ENCODE peak calls at places on chromosome 21, in six cellular contexts. H is bronchial epithelial cell, O is PC-3, R is suprapubic skin, E is A549, G is AG04450. P is an unnamed sample.

GRCh38 chr21:38661296-38662223 is 144.2 kb upstream of the ETS2 start:
- DNase-seq in G (peak), R (no peak), O (no peak), H (no peak), E (no peak), P (no peak)

GRCh38 chr21:26659181-26659580 is 86.1 kb upstream of the CYYR1 start:
- DNase-seq in H (peak), R (no peak), O (no peak), E (no peak), G (no peak), P (no peak)

GRCh38 chr21:38505654-38506523 is 7.6 kb upstream of the ERG start:
- DNase-seq in O (peak), G (peak), R (no peak), E (peak), H (peak), P (no peak)

GRCh38 chr21:25639922-25640670 is 1.0 kb downstream of the JAM2 start:
- DNase-seq in E (no peak), H (no peak), R (peak), O (no peak), G (no peak), P (peak)

GRCh38 chr21:35737899-35738341 is 322.4 kb downstream of the SETD4 start:
- DNase-seq in R (no peak), H (no peak), E (no peak), O (no peak), G (no peak), P (no peak)

GRCh38 chr21:39097335-39097861 is 85.9 kb downstream of the PSMG1 start:
- DNase-seq in R (no peak), G (no peak), E (no peak), H (no peak), O (no peak), P (no peak)

GRCh38 chr21:21163904-21164303 is 165.7 kb downstream of the NCAM2 start:
- DNase-seq in R (no peak), G (peak), E (peak), H (peak), O (peak), P (peak)

GRCh38 chr21:16046625-16047340 is 317.0 kb downstream of the USP25 start:
- DNase-seq in G (no peak), H (peak), E (peak), R (no peak), O (peak), P (no peak)

GRCh38 chr21:34836103-34836932 is 167.5 kb downstream of the CLIC6 start:
- DNase-seq in E (peak), H (peak), O (peak), G (peak), R (peak), P (no peak)

GRCh38 chr21:30434033-30434631 is 4.1 kb downstream of the KRTAP13-4 start:
- DNase-seq in H (peak), G (no peak), O (peak), E (no peak), R (no peak), P (no peak)

GRCh38 chr21:33205476-33205875 is 24.3 kb upstream of the IFNAR2 start:
- DNase-seq in O (no peak), G (no peak), H (no peak), E (no peak), R (no peak), P (no peak)

GRCh38 chr21:15754640-15755039 is 24.9 kb downstream of the USP25 start:
- DNase-seq in H (peak), O (peak), R (no peak), E (no peak), G (no peak), P (no peak)

GRCh38 chr21:22710725-22711124 is 1712.5 kb downstream of the NCAM2 start:
- DNase-seq in R (no peak), G (no peak), O (no peak), H (no peak), E (no peak), P (no peak)

GRCh38 chr21:34813266-34813886 is 144.6 kb downstream of the CLIC6 start:
- DNase-seq in R (no peak), G (peak), H (peak), O (peak), E (no peak), P (no peak)

GRCh38 chr21:39189857-39190604 is 6.8 kb upstream of the PSMG1 start:
- DNase-seq in R (no peak), H (peak), O (no peak), E (no peak), G (no peak), P (no peak)

GRCh38 chr21:35265170-35265877 is 216.2 kb upstream of the RUNX1 start:
- DNase-seq in G (no peak), O (peak), H (peak), R (no peak), E (peak), P (no peak)

GRCh38 chr21:26966978-26967913 is at the start of gene ADAMTS5:
- DNase-seq in R (peak), E (no peak), H (peak), G (no peak), O (peak), P (no peak)

GRCh38 chr21:27346041-27346448 is 379.2 kb upstream of the ADAMTS5 start:
- DNase-seq in R (no peak), O (peak), E (no peak), H (peak), G (no peak), P (no peak)

DNA sequence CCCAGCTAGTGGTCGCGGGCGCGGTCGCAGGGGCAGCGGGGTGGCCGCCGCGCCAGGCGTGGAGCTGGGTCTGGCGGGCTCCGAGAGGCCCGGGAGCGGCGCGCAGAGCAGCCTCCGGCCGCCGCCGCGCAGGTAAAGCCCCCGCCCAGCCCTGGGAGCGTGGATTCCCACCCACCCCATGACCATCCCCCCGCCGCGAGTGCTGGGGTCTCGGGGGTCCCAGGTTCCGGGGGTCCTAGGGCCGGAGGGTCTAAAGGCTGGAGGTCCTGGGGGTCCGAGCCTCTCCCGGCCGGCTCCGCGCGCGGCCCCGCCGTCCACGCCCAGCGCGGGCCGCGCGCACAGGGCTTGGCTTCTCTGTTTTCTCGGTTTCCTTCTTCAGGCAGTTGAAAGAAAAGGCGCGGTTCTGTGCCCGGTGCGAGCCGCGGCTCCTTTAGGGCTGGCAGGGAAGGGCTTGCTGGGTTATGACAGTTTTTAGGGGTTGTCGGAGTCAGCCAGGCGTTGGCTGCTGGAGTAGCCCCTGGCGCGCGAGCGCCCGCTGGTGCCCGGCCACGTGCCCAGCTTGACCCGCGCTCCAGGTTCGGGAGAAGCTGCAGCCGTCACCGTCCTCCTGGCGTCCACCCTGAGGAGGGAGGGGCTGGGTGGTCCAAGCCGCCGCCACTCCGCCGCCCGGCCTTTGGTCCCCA is 355 bp downstream of the LRRC3 start:
- DNase-seq in O (peak), E (peak), H (no peak), G (no peak), R (no peak), P (no peak)
- TF ChIP-seq CTCF in O (peak), E (peak), H (peak), G (no peak), R (no peak), P (no peak)

GRCh38 chr21:41659791-41660560 is 106.9 kb downstream of the RIPK4 start:
- DNase-seq in H (no peak), R (peak), O (peak), G (no peak), E (no peak), P (no peak)

GRCh38 chr21:41662761-41663160 is 104.1 kb downstream of the RIPK4 start:
- DNase-seq in R (peak), G (no peak), E (no peak), H (no peak), O (no peak), P (no peak)

GRCh38 chr21:41658321-41658720 is 108.5 kb downstream of the RIPK4 start:
- DNase-seq in E (no peak), O (no peak), H (no peak), G (no peak), R (peak), P (no peak)

GRCh38 chr21:41662161-41662560 is 104.7 kb downstream of the RIPK4 start:
- DNase-seq in G (no peak), H (no peak), R (no peak), E (no peak), O (no peak), P (no peak)

DNA sequence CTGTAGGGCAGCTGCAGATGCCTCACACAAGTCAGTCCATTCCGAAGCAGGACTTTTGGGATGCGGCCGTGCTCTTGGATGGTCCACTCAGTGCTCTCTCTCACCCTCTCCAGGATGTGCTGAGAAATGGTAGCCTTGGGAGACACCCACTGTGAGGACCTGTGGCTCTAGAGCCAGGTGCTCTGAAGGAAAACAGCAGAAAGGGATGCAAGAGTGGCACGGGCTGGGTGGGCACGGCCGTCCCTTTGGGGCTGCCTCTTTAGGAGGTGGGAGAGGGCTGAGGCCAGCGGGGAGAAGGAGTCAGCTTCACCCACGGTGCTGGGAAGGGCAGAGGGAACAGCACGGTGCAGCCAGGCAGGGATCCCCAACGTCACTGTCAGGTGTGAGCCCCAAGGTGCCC is 106.1 kb downstream of the RIPK4 start:
- DNase-seq in R (peak), E (no peak), O (no peak), H (no peak), G (no peak), P (no peak)
- TF ChIP-seq CTCF in R (no peak), E (no peak), O (no peak), H (no peak), G (no peak), P (no peak)

GRCh38 chr21:32056791-32057190 is 184.0 kb downstream of the HUNK start:
- DNase-seq in E (no peak), H (no peak), O (no peak), G (no peak), R (no peak), P (no peak)
- TF ChIP-seq CTCF in E (no peak), H (no peak), O (no peak), G (no peak), R (no peak), P (no peak)

DNA sequence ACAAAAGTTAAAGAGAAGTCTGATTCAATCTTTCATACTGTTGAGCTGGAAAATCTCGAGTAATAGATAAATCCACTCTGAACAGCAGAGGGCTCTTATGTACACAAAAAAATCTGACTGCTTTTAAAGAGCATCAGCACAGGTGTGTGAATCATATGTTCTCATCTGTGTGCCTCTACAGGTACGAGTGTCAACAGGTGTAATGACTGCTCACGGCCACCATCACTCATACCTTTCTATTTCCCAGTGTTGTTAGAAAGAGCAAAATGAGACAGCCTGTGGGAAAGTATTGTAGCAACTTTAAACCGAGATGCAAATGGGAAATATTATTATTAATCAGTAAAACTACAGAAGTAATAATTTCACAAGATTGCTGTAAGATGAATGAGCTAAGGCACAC is 49.0 kb upstream of the SCAF4 start:
- DNase-seq in R (no peak), O (peak), H (peak), G (no peak), E (no peak), P (no peak)
- TF ChIP-seq CTCF in R (peak), O (peak), H (peak), G (no peak), E (peak), P (no peak)

DNA sequence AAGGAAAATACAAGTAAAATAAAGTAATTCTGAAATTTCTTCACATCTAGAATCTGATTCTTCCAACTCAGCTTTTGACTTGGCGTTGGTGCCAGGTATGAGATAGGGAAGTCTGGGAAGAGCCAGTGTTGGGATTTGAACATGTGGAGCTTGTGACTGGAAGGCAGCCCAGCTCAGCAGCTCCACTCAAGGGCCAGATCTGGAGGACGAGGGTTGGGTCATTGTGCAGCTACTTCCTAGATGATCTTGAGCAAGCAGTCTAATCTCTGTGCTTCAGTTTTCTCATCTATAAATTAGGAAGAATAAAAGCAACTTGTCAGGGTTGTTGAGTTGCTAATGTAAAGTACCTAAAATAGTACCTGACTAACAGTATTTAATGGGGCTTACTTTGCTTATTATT is 5.0 kb downstream of the ADARB1 start:
- DNase-seq in R (no peak), E (no peak), O (no peak), G (no peak), H (no peak), P (no peak)
- TF ChIP-seq CTCF in R (no peak), E (no peak), O (no peak), G (no peak), H (no peak), P (no peak)

GRCh38 chr21:37166733-37167132 is 93.7 kb downstream of the TTC3 start:
- DNase-seq in H (peak), R (no peak), G (no peak), O (peak), E (no peak), P (no peak)
- TF ChIP-seq CTCF in H (peak), R (no peak), G (no peak), O (peak), E (peak), P (no peak)

DNA sequence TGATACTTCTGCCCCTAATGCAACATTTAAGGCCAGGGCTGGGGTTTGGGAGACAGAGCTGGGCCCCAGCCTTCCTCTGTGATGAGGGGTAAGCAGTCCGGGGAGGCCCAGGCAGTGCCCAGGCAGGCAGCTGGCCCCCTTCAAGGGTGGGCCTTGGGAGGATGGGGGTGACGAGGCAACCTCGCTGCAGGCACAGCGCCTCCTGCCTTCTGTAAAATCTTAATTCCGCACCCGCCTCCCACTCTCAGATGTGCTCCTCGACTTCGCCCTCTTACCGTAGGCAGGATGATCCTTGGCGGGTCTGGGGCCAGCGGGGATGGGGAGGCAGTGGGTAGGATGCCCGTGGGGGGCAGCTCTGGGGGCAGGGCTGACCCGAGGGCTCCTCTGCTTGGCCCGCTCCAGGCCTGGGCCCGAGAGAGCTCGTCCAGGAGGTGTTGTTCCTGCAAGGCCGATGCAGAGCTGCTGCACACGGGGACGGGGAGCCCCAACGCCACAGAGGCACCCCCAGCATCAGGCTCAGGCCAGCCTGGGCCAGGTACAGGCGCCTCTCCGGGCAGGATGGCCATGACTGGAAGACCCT is 9.1 kb downstream of the C21orf58 start:
- DNase-seq in O (no peak), H (no peak), G (no peak), R (no peak), E (no peak), P (no peak)
- TF ChIP-seq CTCF in O (no peak), H (no peak), G (no peak), R (no peak), E (no peak), P (no peak)

GRCh38 chr21:42722808-42723470 is 69.5 kb downstream of the PDE9A start:
- DNase-seq in G (no peak), H (no peak), R (no peak), E (no peak), O (no peak), P (no peak)

GRCh38 chr21:42725416-42725930 is 72.1 kb downstream of the PDE9A start:
- DNase-seq in O (no peak), G (no peak), R (no peak), H (no peak), E (no peak), P (no peak)

GRCh38 chr21:42722153-42722552 is 68.7 kb downstream of the PDE9A start:
- DNase-seq in O (no peak), H (no peak), R (no peak), G (no peak), E (no peak), P (no peak)

GRCh38 chr21:42724226-42724920 is 71.0 kb downstream of the PDE9A start:
- DNase-seq in G (peak), R (no peak), H (peak), O (peak), E (peak), P (no peak)

GRCh38 chr21:42721341-42721824 is 68.0 kb downstream of the PDE9A start:
- DNase-seq in O (peak), E (no peak), R (no peak), H (no peak), G (no peak), P (no peak)
- TF ChIP-seq CTCF in O (no peak), E (no peak), R (no peak), H (no peak), G (no peak), P (no peak)

GRCh38 chr21:36854391-36854790 is 112.1 kb downstream of the HLCS start:
- DNase-seq in E (peak), H (peak), G (no peak), O (peak), R (no peak), P (no peak)
- TF ChIP-seq CTCF in E (peak), H (peak), G (peak), O (peak), R (no peak), P (no peak)